ENCODE peak calls at places on chromosomes 12 and 14, in seven cellular contexts. V, Z, Q, M, D, S and R are unnamed samples.

GRCh38 chr12:132549059-132549458 is 59.1 kb downstream of the FBRSL1 start:
- DNase-seq in V (no peak), S (no peak), Z (no peak), Q (no peak), D (no peak), M (no peak), R (no peak)

GRCh38 chr12:88417531-88417930 is 162.7 kb downstream of the KITLG start:
- DNase-seq in Z (no peak), S (no peak), V (no peak), D (no peak), Q (no peak), M (no peak), R (no peak)

GRCh38 chr12:110367209-110367864 is 36.2 kb downstream of the ANAPC7 start:
- DNase-seq in M (no peak), S (no peak), Q (no peak), D (no peak), Z (no peak), V (no peak), R (no peak)

GRCh38 chr14:64811676-64812075 is 68.0 kb downstream of the SPTB start:
- DNase-seq in Z (no peak), S (no peak), V (no peak), D (no peak), M (no peak), Q (no peak), R (no peak)

GRCh38 chr12:48979602-48980388 is 1.7 kb downstream of the WNT1 start:
- DNase-seq in V (no peak), Q (no peak), Z (no peak), S (no peak), M (no peak), D (peak), R (no peak)

GRCh38 chr12:95218164-95218851 is 701 bp downstream of the VEZT start:
- DNase-seq in Q (peak), M (no peak), V (no peak), D (peak), Z (peak), S (no peak), R (no peak)

GRCh38 chr14:41605550-41606248 is 977 bp upstream of the LRFN5 start:
- DNase-seq in V (no peak), Q (no peak), Z (no peak), M (peak), S (no peak), D (no peak), R (no peak)

GRCh38 chr12:57127101-57127709 is 1.1 kb upstream of the LRP1 start:
- DNase-seq in D (peak), V (peak), S (no peak), M (peak), Q (peak), Z (no peak), R (no peak)

GRCh38 chr12:79407671-79408622 is 282.8 kb downstream of the PAWR start:
- DNase-seq in D (no peak), V (peak), Q (peak), S (peak), Z (no peak), M (peak), R (no peak)

GRCh38 chr12:108832730-108833354 is 24.5 kb downstream of the SSH1 start:
- DNase-seq in S (no peak), Q (no peak), V (no peak), M (no peak), Z (no peak), D (no peak), R (no peak)

GRCh38 chr14:52129733-52130132 is 60.9 kb upstream of the NID2 start:
- DNase-seq in V (no peak), Z (no peak), S (no peak), M (no peak), D (no peak), Q (no peak), R (no peak)

GRCh38 chr12:47396902-47397663 is 308.7 kb downstream of the RPAP3 start:
- DNase-seq in M (no peak), Q (no peak), S (no peak), Z (no peak), V (no peak), D (no peak), R (no peak)

GRCh38 chr12:93550748-93551611 is 21.5 kb upstream of the SOCS2 start:
- DNase-seq in S (no peak), M (no peak), Z (no peak), V (no peak), D (no peak), Q (no peak), R (no peak)

GRCh38 chr14:65287264-65288131 is 125.0 kb upstream of the FUT8 start:
- DNase-seq in V (no peak), D (peak), Q (no peak), M (no peak), S (no peak), Z (peak), R (peak)

GRCh38 chr12:41234672-41235071 is 46.6 kb downstream of the PDZRN4 start:
- DNase-seq in Q (no peak), Z (no peak), D (no peak), M (no peak), V (no peak), S (no peak), R (no peak)

GRCh38 chr12:124979568-124979967 is 9.4 kb downstream of the DHX37 start:
- DNase-seq in Q (no peak), S (no peak), V (no peak), M (no peak), Z (no peak), D (no peak), R (no peak)

GRCh38 chr14:101186544-101186943 is 283.0 kb upstream of the RTL1 start:
- DNase-seq in Q (no peak), Z (no peak), D (no peak), M (no peak), V (no peak), S (no peak), R (no peak)

GRCh38 chr14:91330111-91330696 is 85.7 kb upstream of the GPR68 start:
- DNase-seq in S (no peak), V (no peak), Q (no peak), D (no peak), Z (no peak), M (no peak), R (no peak)

GRCh38 chr14:104876251-104876699 is 11.2 kb downstream of the CEP170B start:
- DNase-seq in M (peak), Z (peak), S (no peak), V (no peak), D (no peak), Q (no peak), R (peak)

GRCh38 chr14:68807148-68807600 is 14.3 kb upstream of the ZFP36L1 start:
- DNase-seq in M (no peak), D (no peak), Q (no peak), V (peak), Z (no peak), S (no peak), R (no peak)

GRCh38 chr12:55051197-55051920 is 31.6 kb downstream of the NEUROD4 start:
- DNase-seq in Z (no peak), Q (no peak), V (no peak), M (no peak), D (no peak), S (no peak), R (no peak)

GRCh38 chr12:85266391-85266790 is 13.6 kb upstream of the ALX1 start:
- DNase-seq in Q (no peak), M (no peak), Z (no peak), D (no peak), S (no peak), V (no peak), R (no peak)

GRCh38 chr12:130973906-130974305 is 20.2 kb downstream of the ADGRD1 start:
- DNase-seq in Z (no peak), S (no peak), Q (no peak), D (no peak), M (no peak), V (no peak), R (no peak)

GRCh38 chr12:4270670-4271432 is 2.7 kb upstream of the CCND2 start:
- DNase-seq in M (peak), V (peak), Z (no peak), D (peak), Q (no peak), S (peak), R (peak)

GRCh38 chr14:99280852-99281251 is 8.9 kb upstream of the BCL11B start:
- DNase-seq in S (no peak), Q (no peak), Z (no peak), V (no peak), D (no peak), M (no peak), R (no peak)

GRCh38 chr12:93090768-93091172 is 161.7 kb upstream of the EEA1 start:
- DNase-seq in V (no peak), Q (no peak), S (no peak), D (no peak), M (no peak), Z (no peak), R (no peak)

GRCh38 chr12:48602192-48602989 is 32.5 kb upstream of the LALBA start:
- DNase-seq in D (no peak), V (no peak), S (no peak), Q (no peak), Z (no peak), M (no peak), R (no peak)

GRCh38 chr12:54431911-54432814 is 13.1 kb upstream of the ITGA5 start:
- DNase-seq in V (peak), D (no peak), M (peak), Z (no peak), S (no peak), Q (no peak), R (no peak)